ENCODE peak calls at places on chromosomes 13 and 19, in ten cellular contexts. C is astrocyte; T is GM04504; X is GM10248; A is HL-60; H is mesothelial cell of epicardium; Q is GM18507; O is activated naive CD4-positive, alpha-beta T cell treated with anti-CD3 and anti-CD28 coated beads for 36 hours; B is iris pigment epithelial cell; M is neuronal stem cell. V is an unnamed sample.

GRCh38 chr19:3710265-3710812 is 2.2 kb downstream of the TJP3 start:
- DNase-seq in X (no peak), H (no peak), M (no peak), C (no peak), T (no peak), B (peak), A (peak), O (no peak), Q (no peak), V (no peak)

GRCh38 chr13:113023217-113023597 is 54.2 kb downstream of the MCF2L start:
- DNase-seq in M (no peak), T (no peak), C (peak), B (peak), O (no peak), A (no peak), X (no peak), H (no peak), Q (no peak), V (no peak)

GRCh38 chr13:75222031-75222430 is 259.9 kb downstream of the TBC1D4 start:
- DNase-seq in A (no peak), B (peak), X (no peak), T (peak), O (no peak), Q (no peak), H (no peak), C (peak), M (no peak), V (no peak)

GRCh38 chr13:64234255-64234654 is 2818.6 kb upstream of the PCDH20 start:
- DNase-seq in O (no peak), T (peak), M (no peak), A (no peak), H (no peak), X (no peak), Q (no peak), B (peak), C (peak), V (no peak)

GRCh38 chr13:100300213-100300612 is 211.3 kb downstream of the PCCA start:
- DNase-seq in X (no peak), M (no peak), Q (no peak), C (no peak), A (no peak), O (no peak), H (no peak), T (no peak), B (no peak), V (peak)

GRCh38 chr13:60798503-60798902 is 401.5 kb downstream of the TDRD3 start:
- DNase-seq in X (no peak), T (no peak), B (no peak), A (no peak), M (no peak), Q (no peak), H (no peak), O (no peak), C (no peak), V (no peak)

GRCh38 chr19:10111405-10111811 is at the start of gene P2RY11:
- DNase-seq in M (no peak), X (no peak), T (no peak), O (peak), B (no peak), H (no peak), C (no peak), A (peak), Q (no peak), V (no peak)

GRCh38 chr19:3760871-3761361 is 576 bp downstream of the APBA3 start:
- DNase-seq in M (no peak), Q (no peak), B (no peak), X (no peak), A (no peak), H (no peak), C (no peak), T (no peak), O (peak), V (no peak)

GRCh38 chr19:30861896-30862295 is 487.3 kb downstream of the TSHZ3 start:
- DNase-seq in O (no peak), T (no peak), M (no peak), H (no peak), Q (no peak), B (no peak), A (no peak), X (no peak), C (no peak), V (no peak)

GRCh38 chr19:34265221-34265650 is 10.9 kb downstream of the GARRE1 start:
- DNase-seq in B (no peak), A (no peak), H (no peak), O (no peak), T (no peak), X (no peak), C (no peak), M (no peak), Q (no peak), V (no peak)

GRCh38 chr19:10828981-10829821 is 6.8 kb downstream of the TMED1 start:
- DNase-seq in M (no peak), A (no peak), X (no peak), C (no peak), Q (no peak), H (no peak), T (no peak), O (peak), B (no peak), V (no peak)

V was measured in cerebellar cortex.